ENCODE peak calls at places on chromosome 21, in six cellular contexts. One of them, this sample, is unnamed.
A peak's percentile ranks its signal among the peaks of the same experiment; 100 is the strongest.

GRCh38 chr21:14901482-14901958 is 163.3 kb downstream of the NRIP1 start:
- DNase-seq in cardiac muscle cell: peak; percentile 54
- DNase-seq in mammary epithelial cell: peak; percentile 86
- DNase-seq in GM23338: no peak
- DNase-seq in BE2C: no peak
- DNase-seq in small intestine: no peak
- DNase-seq in this sample: no peak

GRCh38 chr21:45963225-45963555 is 18.4 kb upstream of the COL6A1 start:
- DNase-seq in cardiac muscle cell: peak; percentile 29
- DNase-seq in BE2C: no peak
- DNase-seq in small intestine: no peak
- DNase-seq in mammary epithelial cell: no peak
- DNase-seq in GM23338: no peak
- DNase-seq in this sample: no peak

GRCh38 chr21:45388011-45388521 is 16.9 kb upstream of the COL18A1 start:
- DNase-seq in BE2C: peak; percentile 3
- DNase-seq in cardiac muscle cell: no peak
- DNase-seq in mammary epithelial cell: no peak
- DNase-seq in small intestine: no peak
- DNase-seq in GM23338: no peak
- DNase-seq in this sample: no peak

GRCh38 chr21:44865561-44866280 is 7.8 kb downstream of the PTTG1IP start:
- DNase-seq in BE2C: no peak
- DNase-seq in cardiac muscle cell: peak; percentile 18
- DNase-seq in mammary epithelial cell: no peak
- DNase-seq in small intestine: peak; percentile 83
- DNase-seq in GM23338: no peak
- DNase-seq in this sample: peak; percentile 24

GRCh38 chr21:30044447-30045064 is 104.8 kb upstream of the GRIK1 start:
- DNase-seq in small intestine: peak; percentile 7
- DNase-seq in cardiac muscle cell: peak; percentile 42
- DNase-seq in mammary epithelial cell: peak; percentile 9
- DNase-seq in GM23338: peak; percentile 60
- DNase-seq in BE2C: peak; percentile 8
- DNase-seq in this sample: no peak

GRCh38 chr21:21045538-21045937 is 47.3 kb downstream of the NCAM2 start:
- DNase-seq in BE2C: no peak
- DNase-seq in GM23338: no peak
- DNase-seq in small intestine: no peak
- DNase-seq in mammary epithelial cell: no peak
- DNase-seq in cardiac muscle cell: no peak
- DNase-seq in this sample: no peak

GRCh38 chr21:45537111-45537745 is 5.0 kb downstream of the SLC19A1 start:
- DNase-seq in small intestine: no peak
- DNase-seq in cardiac muscle cell: no peak
- DNase-seq in BE2C: peak; percentile 6
- DNase-seq in mammary epithelial cell: no peak
- DNase-seq in GM23338: no peak
- DNase-seq in this sample: no peak

GRCh38 chr21:33801424-33802405 is 113.9 kb downstream of the ATP5PO start:
- DNase-seq in cardiac muscle cell: no peak
- DNase-seq in GM23338: peak; percentile 41
- DNase-seq in mammary epithelial cell: peak; percentile 96
- DNase-seq in BE2C: no peak
- DNase-seq in small intestine: peak; percentile 5
- DNase-seq in this sample: no peak

GRCh38 chr21:37071561-37072238 is 1.2 kb downstream of the PIGP start:
- DNase-seq in cardiac muscle cell: peak; percentile 81
- DNase-seq in BE2C: peak; percentile 9
- DNase-seq in small intestine: peak; percentile 68
- DNase-seq in GM23338: peak; percentile 20
- DNase-seq in mammary epithelial cell: peak; percentile 57
- DNase-seq in this sample: no peak

GRCh38 chr21:44872266-44872567 is 1.3 kb downstream of the PTTG1IP start:
- DNase-seq in small intestine: peak; percentile 49
- DNase-seq in mammary epithelial cell: no peak
- DNase-seq in GM23338: no peak
- DNase-seq in cardiac muscle cell: no peak
- DNase-seq in BE2C: no peak
- DNase-seq in this sample: no peak

GRCh38 chr21:14482165-14482564 is 64.0 kb downstream of the SAMSN1 start:
- DNase-seq in mammary epithelial cell: no peak
- DNase-seq in cardiac muscle cell: no peak
- DNase-seq in small intestine: peak; percentile 38
- DNase-seq in GM23338: no peak
- DNase-seq in BE2C: no peak
- DNase-seq in this sample: peak; percentile 53

GRCh38 chr21:37564341-37564923 is 197.9 kb downstream of the DYRK1A start:
- DNase-seq in GM23338: peak; percentile 48
- DNase-seq in mammary epithelial cell: peak; percentile 99
- DNase-seq in BE2C: peak; percentile 92
- DNase-seq in cardiac muscle cell: peak; percentile 97
- DNase-seq in small intestine: peak; percentile 86
- DNase-seq in this sample: peak; percentile 81

GRCh38 chr21:46610018-46610701 is 5.3 kb upstream of the S100B start:
- DNase-seq in BE2C: no peak
- DNase-seq in cardiac muscle cell: no peak
- DNase-seq in GM23338: no peak
- DNase-seq in mammary epithelial cell: no peak
- DNase-seq in small intestine: no peak
- DNase-seq in this sample: no peak

GRCh38 chr21:36045993-36046392 is 14.3 kb downstream of the SETD4 start:
- DNase-seq in small intestine: no peak
- DNase-seq in cardiac muscle cell: no peak
- DNase-seq in BE2C: no peak
- DNase-seq in GM23338: no peak
- DNase-seq in mammary epithelial cell: no peak
- DNase-seq in this sample: no peak

GRCh38 chr21:46212721-46213484 is 15.7 kb downstream of the LSS start:
- DNase-seq in mammary epithelial cell: no peak
- DNase-seq in small intestine: no peak
- DNase-seq in GM23338: no peak
- DNase-seq in BE2C: peak; percentile 4
- DNase-seq in cardiac muscle cell: no peak
- DNase-seq in this sample: no peak

GRCh38 chr21:45299026-45299863 is 11.6 kb upstream of the POFUT2 start:
- DNase-seq in GM23338: no peak
- DNase-seq in small intestine: no peak
- DNase-seq in mammary epithelial cell: no peak
- DNase-seq in cardiac muscle cell: peak; percentile 58
- DNase-seq in BE2C: peak; percentile 59
- DNase-seq in this sample: no peak

GRCh38 chr21:36738489-36739126 is 39.7 kb downstream of the SIM2 start:
- DNase-seq in GM23338: no peak
- DNase-seq in mammary epithelial cell: no peak
- DNase-seq in small intestine: no peak
- DNase-seq in BE2C: no peak
- DNase-seq in cardiac muscle cell: no peak
- DNase-seq in this sample: no peak

GRCh38 chr21:33330726-33331125 is 6.0 kb downstream of the IFNAR1 start:
- DNase-seq in cardiac muscle cell: no peak
- DNase-seq in GM23338: no peak
- DNase-seq in mammary epithelial cell: no peak
- DNase-seq in BE2C: no peak
- DNase-seq in small intestine: no peak
- DNase-seq in this sample: no peak

GRCh38 chr21:44891631-44892031 is 18.1 kb upstream of the PTTG1IP start:
- DNase-seq in mammary epithelial cell: no peak
- DNase-seq in cardiac muscle cell: no peak
- DNase-seq in BE2C: no peak
- DNase-seq in small intestine: no peak
- DNase-seq in GM23338: no peak
- DNase-seq in this sample: no peak

GRCh38 chr21:45134677-45135076 is 60.3 kb downstream of the ADARB1 start:
- DNase-seq in BE2C: no peak
- DNase-seq in cardiac muscle cell: no peak
- DNase-seq in GM23338: no peak
- DNase-seq in mammary epithelial cell: no peak
- DNase-seq in small intestine: no peak
- DNase-seq in this sample: no peak

GRCh38 chr21:15397258-15397657 is 332.5 kb upstream of the NRIP1 start:
- DNase-seq in small intestine: no peak
- DNase-seq in cardiac muscle cell: no peak
- DNase-seq in GM23338: no peak
- DNase-seq in mammary epithelial cell: no peak
- DNase-seq in BE2C: no peak
- DNase-seq in this sample: no peak

GRCh38 chr21:44526096-44526997 is 13.6 kb downstream of the KRTAP10-1 start:
- DNase-seq in mammary epithelial cell: no peak
- DNase-seq in GM23338: no peak
- DNase-seq in BE2C: no peak
- DNase-seq in cardiac muscle cell: no peak
- DNase-seq in small intestine: no peak
- DNase-seq in this sample: no peak

GRCh38 chr21:40886006-40886405 is 39.0 kb upstream of the DSCAM start:
- DNase-seq in small intestine: no peak
- DNase-seq in GM23338: no peak
- DNase-seq in mammary epithelial cell: no peak
- DNase-seq in cardiac muscle cell: no peak
- DNase-seq in BE2C: no peak
- DNase-seq in this sample: no peak

GRCh38 chr21:44918107-44918470 is 2.6 kb downstream of the ITGB2 start:
- DNase-seq in GM23338: no peak
- DNase-seq in mammary epithelial cell: no peak
- DNase-seq in cardiac muscle cell: no peak
- DNase-seq in small intestine: no peak
- DNase-seq in BE2C: no peak
- DNase-seq in this sample: no peak

GRCh38 chr21:36695283-36695634 is 3.7 kb upstream of the SIM2 start:
- DNase-seq in mammary epithelial cell: no peak
- DNase-seq in small intestine: no peak
- DNase-seq in BE2C: no peak
- DNase-seq in GM23338: no peak
- DNase-seq in cardiac muscle cell: no peak
- DNase-seq in this sample: no peak

GRCh38 chr21:36388076-36388475 is 2.9 kb downstream of the CHAF1B start:
- DNase-seq in small intestine: no peak
- DNase-seq in cardiac muscle cell: no peak
- DNase-seq in BE2C: no peak
- DNase-seq in GM23338: peak; percentile 51
- DNase-seq in mammary epithelial cell: no peak
- DNase-seq in this sample: no peak

GRCh38 chr21:36113647-36114428 is 21.0 kb upstream of the CBR3 start:
- DNase-seq in small intestine: peak; percentile 97
- DNase-seq in cardiac muscle cell: no peak
- DNase-seq in GM23338: no peak
- DNase-seq in BE2C: no peak
- DNase-seq in mammary epithelial cell: no peak
- DNase-seq in this sample: peak; percentile 69

GRCh38 chr21:15495965-15496364 is 233.8 kb upstream of the USP25 start:
- DNase-seq in GM23338: no peak
- DNase-seq in mammary epithelial cell: peak; percentile 63
- DNase-seq in cardiac muscle cell: peak; percentile 45
- DNase-seq in BE2C: peak; percentile 26
- DNase-seq in small intestine: no peak
- DNase-seq in this sample: no peak

GRCh38 chr21:8993284-8993942 is 1528.0 kb upstream of the TPTE start:
- DNase-seq in mammary epithelial cell: no peak
- DNase-seq in BE2C: no peak
- DNase-seq in cardiac muscle cell: no peak
- DNase-seq in small intestine: no peak
- DNase-seq in GM23338: peak; percentile 64
- DNase-seq in this sample: no peak

GRCh38 chr21:16116798-16117197 is 387.0 kb downstream of the USP25 start:
- DNase-seq in small intestine: no peak
- DNase-seq in cardiac muscle cell: peak; percentile 45
- DNase-seq in BE2C: no peak
- DNase-seq in mammary epithelial cell: no peak
- DNase-seq in GM23338: no peak
- DNase-seq in this sample: no peak

GRCh38 chr21:38989097-38989744 is 183.5 kb downstream of the ETS2 start:
- DNase-seq in BE2C: no peak
- DNase-seq in small intestine: no peak
- DNase-seq in mammary epithelial cell: no peak
- DNase-seq in GM23338: no peak
- DNase-seq in cardiac muscle cell: no peak
- DNase-seq in this sample: no peak
- H3K4me1 ChIP-seq in BE2C: peaks cover 47% of the 10 kb centered on the region
- H3K4me1 ChIP-seq in small intestine: no peaks in the 10 kb centered on the region
- H3K4me1 ChIP-seq in mammary epithelial cell: peaks cover 54% of the 10 kb centered on the region
- H3K4me1 ChIP-seq in GM23338: peaks cover 33% of the 10 kb centered on the region
- H3K4me1 ChIP-seq in cardiac muscle cell: peaks cover 67% of the 10 kb centered on the region
- H3K4me1 ChIP-seq in this sample: no peaks in the 10 kb centered on the region

GRCh38 chr21:42857216-42857615 is 22.1 kb downstream of the WDR4 start:
- DNase-seq in BE2C: no peak
- DNase-seq in cardiac muscle cell: no peak
- DNase-seq in small intestine: no peak
- DNase-seq in GM23338: no peak
- DNase-seq in mammary epithelial cell: no peak
- DNase-seq in this sample: no peak
- H3K4me1 ChIP-seq in BE2C: no peaks in the 10 kb centered on the region
- H3K4me1 ChIP-seq in cardiac muscle cell: no peaks in the 10 kb centered on the region
- H3K4me1 ChIP-seq in small intestine: no peaks in the 10 kb centered on the region
- H3K4me1 ChIP-seq in GM23338: no peaks in the 10 kb centered on the region
- H3K4me1 ChIP-seq in mammary epithelial cell: no peaks in the 10 kb centered on the region
- H3K4me1 ChIP-seq in this sample: no peaks in the 10 kb centered on the region

GRCh38 chr21:42179316-42179715 is 39.6 kb upstream of the ABCG1 start:
- DNase-seq in GM23338: no peak
- DNase-seq in cardiac muscle cell: no peak
- DNase-seq in mammary epithelial cell: no peak
- DNase-seq in small intestine: no peak
- DNase-seq in BE2C: no peak
- DNase-seq in this sample: no peak

GRCh38 chr21:42186591-42186990 is 32.3 kb upstream of the ABCG1 start:
- DNase-seq in GM23338: no peak
- DNase-seq in small intestine: no peak
- DNase-seq in mammary epithelial cell: no peak
- DNase-seq in cardiac muscle cell: no peak
- DNase-seq in BE2C: no peak
- DNase-seq in this sample: no peak

GRCh38 chr21:42182713-42183371 is 36.1 kb upstream of the ABCG1 start:
- DNase-seq in mammary epithelial cell: no peak
- DNase-seq in cardiac muscle cell: no peak
- DNase-seq in small intestine: no peak
- DNase-seq in BE2C: no peak
- DNase-seq in GM23338: no peak
- DNase-seq in this sample: no peak

GRCh38 chr21:42187976-42188653 is 30.8 kb upstream of the ABCG1 start:
- DNase-seq in small intestine: peak; percentile 69
- DNase-seq in BE2C: no peak
- DNase-seq in mammary epithelial cell: peak; percentile 12
- DNase-seq in GM23338: no peak
- DNase-seq in cardiac muscle cell: peak; percentile 62
- DNase-seq in this sample: peak; percentile 90

GRCh38 chr21:42183374-42184266 is 35.3 kb upstream of the ABCG1 start:
- DNase-seq in small intestine: no peak
- DNase-seq in cardiac muscle cell: no peak
- DNase-seq in GM23338: no peak
- DNase-seq in BE2C: no peak
- DNase-seq in mammary epithelial cell: no peak
- DNase-seq in this sample: no peak
- H3K4me1 ChIP-seq in small intestine: no peaks in the 10 kb centered on the region
- H3K4me1 ChIP-seq in cardiac muscle cell: no peaks in the 10 kb centered on the region
- H3K4me1 ChIP-seq in GM23338: no peaks in the 10 kb centered on the region
- H3K4me1 ChIP-seq in BE2C: no peaks in the 10 kb centered on the region
- H3K4me1 ChIP-seq in mammary epithelial cell: peaks cover 7% of the 10 kb centered on the region
- H3K4me1 ChIP-seq in this sample: peaks cover 29% of the 10 kb centered on the region

GRCh38 chr21:17796503-17796902 is 22.7 kb downstream of the C21orf91 start:
- DNase-seq in mammary epithelial cell: no peak
- DNase-seq in GM23338: no peak
- DNase-seq in small intestine: no peak
- DNase-seq in BE2C: no peak
- DNase-seq in cardiac muscle cell: no peak
- DNase-seq in this sample: no peak
- H3K4me1 ChIP-seq in mammary epithelial cell: no peaks in the 10 kb centered on the region
- H3K4me1 ChIP-seq in GM23338: no peaks in the 10 kb centered on the region
- H3K4me1 ChIP-seq in small intestine: no peaks in the 10 kb centered on the region
- H3K4me1 ChIP-seq in BE2C: peaks cover 18% of the 10 kb centered on the region
- H3K4me1 ChIP-seq in cardiac muscle cell: peaks cover 10% of the 10 kb centered on the region
- H3K4me1 ChIP-seq in this sample: peaks cover 44% of the 10 kb centered on the region